ENCODE peak calls at places on chromosomes 12 and 14, in eight cellular contexts. C is uterus, F is cardiac muscle cell, B is heart left ventricle, N is astrocyte of the spinal cord, T is fibroblast of pulmonary artery, J is fibroblast of lung, M is psoas muscle. Z is an unnamed sample.

GRCh38 chr14:37709419-37710195 is 114.2 kb downstream of the TTC6 start:
- DNase-seq in C (no peak), F (peak), B (no peak), N (peak), T (peak), J (peak), M (no peak), Z (no peak)

GRCh38 chr12:81759215-81759991 is at the start of gene PPFIA2:
- DNase-seq in C (peak), F (peak), B (peak), N (peak), T (peak), J (peak), M (peak), Z (no peak)

GRCh38 chr12:3341594-3341993 is 149.4 kb upstream of the PRMT8 start:
- DNase-seq in C (no peak), F (no peak), B (no peak), N (no peak), T (no peak), J (no peak), M (no peak), Z (no peak)

GRCh38 chr14:76576047-76576741 is 185.1 kb upstream of the VASH1 start:
- DNase-seq in C (no peak), F (peak), B (no peak), N (no peak), T (peak), J (peak), M (no peak), Z (no peak)

GRCh38 chr14:22923746-22924145 is 4.8 kb upstream of the RBM23 start:
- DNase-seq in C (no peak), F (no peak), B (no peak), N (no peak), T (no peak), J (no peak), M (no peak), Z (no peak)

GRCh38 chr12:53500119-53500775 is 836 bp upstream of the TARBP2 start:
- DNase-seq in C (peak), F (peak), B (peak), N (peak), T (peak), J (peak), M (peak), Z (peak)

GRCh38 chr12:48280572-48280971 is 70.1 kb downstream of the ZNF641 start:
- DNase-seq in C (no peak), F (no peak), B (no peak), N (no peak), T (no peak), J (no peak), M (no peak), Z (no peak)

GRCh38 chr12:3491938-3492867 is 1.2 kb downstream of the PRMT8 start:
- DNase-seq in C (no peak), F (peak), B (peak), N (peak), T (peak), J (peak), M (peak), Z (no peak)

GRCh38 chr14:39731912-39732311 is 299.7 kb upstream of the FBXO33 start:
- DNase-seq in C (no peak), F (no peak), B (no peak), N (no peak), T (no peak), J (no peak), M (no peak), Z (no peak)

GRCh38 chr14:49946320-49947141 is 53.6 kb downstream of the ARF6 start:
- DNase-seq in C (no peak), F (peak), B (peak), N (peak), T (peak), J (peak), M (no peak), Z (no peak)

GRCh38 chr12:104886418-104887401 is 71.4 kb downstream of the SLC41A2 start:
- DNase-seq in C (no peak), F (peak), B (no peak), N (peak), T (peak), J (peak), M (no peak), Z (no peak)

GRCh38 chr12:104522985-104523719 is 66.4 kb downstream of the CHST11 start:
- DNase-seq in C (no peak), F (no peak), B (no peak), N (no peak), T (no peak), J (no peak), M (no peak), Z (no peak)

GRCh38 chr14:95508377-95508776 is 8.1 kb downstream of the SYNE3 start:
- DNase-seq in C (no peak), F (no peak), B (no peak), N (no peak), T (no peak), J (no peak), M (no peak), Z (no peak)

GRCh38 chr12:55720071-55720564 is at the start of gene RDH5:
- DNase-seq in C (peak), F (peak), B (peak), N (peak), T (peak), J (peak), M (peak), Z (no peak)

GRCh38 chr14:103725739-103726395 is 10.3 kb downstream of the ZFYVE21 start:
- DNase-seq in C (no peak), F (no peak), B (no peak), N (no peak), T (no peak), J (no peak), M (no peak), Z (no peak)

GRCh38 chr12:53214687-53215455 is 7.8 kb upstream of the ITGB7 start:
- DNase-seq in C (peak), F (no peak), B (peak), N (no peak), T (no peak), J (no peak), M (peak), Z (no peak)

GRCh38 chr14:36661506-36662257 is at the start of gene PAX9:
- DNase-seq in C (no peak), F (peak), B (peak), N (peak), T (peak), J (peak), M (peak), Z (peak)

GRCh38 chr12:51430196-51430895 is 5.7 kb downstream of the SLC4A8 start:
- DNase-seq in C (no peak), F (no peak), B (no peak), N (no peak), T (no peak), J (no peak), M (no peak), Z (no peak)

GRCh38 chr14:87888136-87888999 is 104.6 kb downstream of the GALC start:
- DNase-seq in C (no peak), F (no peak), B (no peak), N (no peak), T (peak), J (peak), M (no peak), Z (no peak)

GRCh38 chr12:69998922-69999321 is 173.9 kb downstream of the MYRFL start:
- DNase-seq in C (no peak), F (no peak), B (no peak), N (no peak), T (no peak), J (no peak), M (no peak), Z (no peak)

GRCh38 chr12:105235299-105235746 is 651 bp downstream of the APPL2 start:
- DNase-seq in C (no peak), F (no peak), B (no peak), N (peak), T (no peak), J (no peak), M (no peak), Z (no peak)

GRCh38 chr14:55097894-55098560 is 31.0 kb upstream of the LGALS3 start:
- DNase-seq in C (no peak), F (no peak), B (no peak), N (no peak), T (no peak), J (no peak), M (no peak), Z (no peak)

GRCh38 chr12:26891704-26892103 is 46.1 kb downstream of the INTS13 start:
- DNase-seq in C (no peak), F (no peak), B (no peak), N (no peak), T (no peak), J (no peak), M (no peak), Z (no peak)

GRCh38 chr14:50335989-50336391 is 23.9 kb downstream of the DMAC2L start:
- DNase-seq in C (no peak), F (peak), B (peak), N (peak), T (peak), J (peak), M (peak), Z (no peak)

GRCh38 chr12:64900540-64900939 is 76.1 kb downstream of the TBC1D30 start:
- DNase-seq in C (no peak), F (peak), B (no peak), N (peak), T (peak), J (peak), M (no peak), Z (no peak)

GRCh38 chr12:110279561-110279960 is 1.5 kb upstream of the ATP2A2 start:
- DNase-seq in C (no peak), F (no peak), B (no peak), N (no peak), T (no peak), J (no peak), M (no peak), Z (no peak)

GRCh38 chr12:112018571-112019237 is 5.5 kb downstream of the ERP29 start:
- DNase-seq in C (no peak), F (peak), B (no peak), N (peak), T (peak), J (peak), M (no peak), Z (no peak)

GRCh38 chr12:10067942-10068341 is 30.8 kb downstream of the CLEC1A start:
- DNase-seq in C (peak), F (peak), B (no peak), N (no peak), T (peak), J (no peak), M (no peak), Z (no peak)

GRCh38 chr14:64123241-64123956 is 170.8 kb downstream of the ESR2 start:
- DNase-seq in C (no peak), F (no peak), B (no peak), N (no peak), T (no peak), J (no peak), M (no peak), Z (no peak)

GRCh38 chr12:42266579-42267230 is 28.7 kb upstream of the YAF2 start:
- DNase-seq in C (no peak), F (no peak), B (no peak), N (no peak), T (no peak), J (no peak), M (no peak), Z (no peak)

GRCh38 chr14:54444701-54445100 is 3.5 kb upstream of the CNIH1 start:
- DNase-seq in C (no peak), F (peak), B (no peak), N (no peak), T (no peak), J (no peak), M (no peak), Z (no peak)

GRCh38 chr12:63098851-63099250 is 52.1 kb downstream of the AVPR1A start:
- DNase-seq in C (no peak), F (no peak), B (no peak), N (no peak), T (no peak), J (no peak), M (no peak), Z (no peak)

GRCh38 chr12:63103489-63104131 is 47.4 kb downstream of the AVPR1A start:
- DNase-seq in C (no peak), F (peak), B (no peak), N (peak), T (peak), J (peak), M (no peak), Z (no peak)
- TF ChIP-seq CTCF in C (peak), F (peak), B (peak), N (peak), T (peak), J (peak), M (peak), Z (no peak)

GRCh38 chr14:30751646-30752416 is 122.5 kb upstream of the COCH start:
- DNase-seq in C (no peak), F (no peak), B (no peak), N (no peak), T (no peak), J (no peak), M (no peak), Z (no peak)
- TF ChIP-seq CTCF in C (no peak), F (no peak), B (no peak), N (no peak), T (no peak), J (no peak), M (no peak), Z (no peak)

DNA sequence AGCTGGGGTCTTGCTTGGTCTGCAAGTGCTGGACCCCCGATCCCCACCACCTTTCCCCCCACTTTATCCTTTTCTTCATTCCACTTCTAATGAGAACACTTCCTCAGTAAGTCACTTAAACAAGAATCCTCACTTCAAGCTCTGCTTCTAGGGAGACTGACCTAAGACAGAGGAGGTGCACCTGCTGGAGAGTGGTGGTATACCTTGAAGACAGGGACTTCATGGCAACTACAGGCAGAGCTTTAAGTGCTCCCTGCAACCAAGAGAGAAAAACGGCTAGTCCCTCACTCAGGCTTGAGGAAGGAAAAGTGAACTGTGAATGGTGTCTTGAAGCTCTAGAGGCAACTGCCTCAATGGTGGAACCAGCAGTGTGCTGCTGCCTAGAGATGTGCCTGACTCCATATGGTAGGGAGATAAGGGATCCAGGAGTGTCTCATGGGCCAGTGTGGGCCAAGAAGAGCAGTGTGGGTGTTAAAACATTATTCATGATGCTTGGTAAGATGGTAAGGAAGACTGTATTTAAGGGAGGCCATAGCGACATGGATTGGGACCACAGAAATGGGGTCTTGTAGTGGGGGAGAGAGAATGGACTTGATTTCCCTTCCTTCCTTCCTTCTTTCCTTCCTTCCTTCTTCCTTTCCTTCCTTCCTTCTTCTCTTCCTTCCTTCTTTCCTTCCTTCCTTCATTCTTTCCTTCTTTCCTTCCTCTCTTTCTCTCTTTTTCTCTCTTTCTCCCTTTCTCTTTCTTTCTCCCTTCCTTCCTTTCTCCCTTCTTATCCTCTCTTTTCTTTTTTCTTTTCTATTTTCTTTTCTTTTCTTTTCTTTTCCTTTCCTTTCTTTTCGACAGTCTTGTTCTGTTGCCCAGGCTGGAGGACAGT is 96.2 kb upstream of the NAP1L1 start:
- DNase-seq in C (no peak), F (no peak), B (no peak), N (no peak), T (no peak), J (no peak), M (no peak), Z (no peak)
- TF ChIP-seq CTCF in C (no peak), F (no peak), B (no peak), N (no peak), T (no peak), J (no peak), M (no peak), Z (no peak)

DNA sequence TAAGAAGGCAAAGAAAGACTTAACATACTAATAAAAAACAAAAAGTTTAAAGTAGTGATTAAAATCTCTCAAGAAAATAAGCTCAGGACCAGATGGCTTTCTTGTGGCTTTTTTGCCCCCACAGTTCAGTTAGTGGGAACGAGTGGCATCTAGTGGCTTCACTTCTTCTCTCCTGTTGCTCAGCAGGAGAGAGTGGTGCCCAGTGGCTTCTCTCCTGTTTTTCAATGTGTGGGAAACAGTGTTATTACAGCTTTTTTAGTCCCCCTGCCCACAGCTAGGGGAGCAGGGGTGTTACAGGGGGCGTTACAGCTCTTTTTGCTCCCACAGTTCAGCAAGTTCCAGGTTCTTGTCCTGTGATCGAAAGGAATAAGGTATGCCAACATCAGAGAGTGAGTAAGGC is 135.2 kb downstream of the RERGL start:
- DNase-seq in C (no peak), F (no peak), B (no peak), N (no peak), T (no peak), J (no peak), M (no peak), Z (no peak)
- TF ChIP-seq CTCF in C (no peak), F (no peak), B (no peak), N (no peak), T (no peak), J (no peak), M (no peak), Z (no peak)

Z was measured in omental fat pad.